ENCODE peak calls at places on chromosomes 13 and 19, in four cellular contexts. U is H1, X is HepG2, S is GM12878. Y is an unnamed sample.

GRCh38 chr13:95349267-95349666 is 48.0 kb upstream of the ABCC4 start:
- DNase-seq in S (no peak), U (no peak), X (no peak), Y (peak)

GRCh38 chr19:45643927-45644771 is 5.0 kb upstream of the EML2 start:
- DNase-seq in S (no peak), U (no peak), X (no peak), Y (no peak)

GRCh38 chr19:18795540-18795939 is 4.4 kb upstream of the COMP start:
- DNase-seq in X (no peak), S (no peak), U (no peak), Y (no peak)

GRCh38 chr13:42720116-42720857 is 61.1 kb upstream of the FAM216B start:
- DNase-seq in X (peak), U (no peak), S (peak), Y (no peak)

GRCh38 chr13:106242554-106242953 is 292.9 kb downstream of the EFNB2 start:
- DNase-seq in X (no peak), S (no peak), U (no peak), Y (no peak)

GRCh38 chr13:57877596-57877995 is 246.1 kb downstream of the PCDH17 start:
- DNase-seq in U (no peak), X (no peak), S (no peak), Y (no peak)

GRCh38 chr19:5407356-5407755 is 47.9 kb upstream of the ZNRF4 start:
- DNase-seq in X (peak), S (no peak), U (no peak), Y (peak)

GRCh38 chr13:41061075-41061913 is at the start of gene WBP4:
- DNase-seq in S (peak), U (peak), X (peak), Y (peak)

GRCh38 chr13:44617648-44618047 is 41.5 kb upstream of the TSC22D1 start:
- DNase-seq in X (no peak), S (no peak), U (no peak), Y (no peak)

GRCh38 chr13:101401196-101401595 is 15.1 kb downstream of the NALCN start:
- DNase-seq in S (no peak), X (no peak), U (no peak), Y (no peak)

GRCh38 chr13:104318121-104318520 is 1251.9 kb upstream of the SLC10A2 start:
- DNase-seq in S (no peak), U (no peak), X (no peak), Y (no peak)

DNA sequence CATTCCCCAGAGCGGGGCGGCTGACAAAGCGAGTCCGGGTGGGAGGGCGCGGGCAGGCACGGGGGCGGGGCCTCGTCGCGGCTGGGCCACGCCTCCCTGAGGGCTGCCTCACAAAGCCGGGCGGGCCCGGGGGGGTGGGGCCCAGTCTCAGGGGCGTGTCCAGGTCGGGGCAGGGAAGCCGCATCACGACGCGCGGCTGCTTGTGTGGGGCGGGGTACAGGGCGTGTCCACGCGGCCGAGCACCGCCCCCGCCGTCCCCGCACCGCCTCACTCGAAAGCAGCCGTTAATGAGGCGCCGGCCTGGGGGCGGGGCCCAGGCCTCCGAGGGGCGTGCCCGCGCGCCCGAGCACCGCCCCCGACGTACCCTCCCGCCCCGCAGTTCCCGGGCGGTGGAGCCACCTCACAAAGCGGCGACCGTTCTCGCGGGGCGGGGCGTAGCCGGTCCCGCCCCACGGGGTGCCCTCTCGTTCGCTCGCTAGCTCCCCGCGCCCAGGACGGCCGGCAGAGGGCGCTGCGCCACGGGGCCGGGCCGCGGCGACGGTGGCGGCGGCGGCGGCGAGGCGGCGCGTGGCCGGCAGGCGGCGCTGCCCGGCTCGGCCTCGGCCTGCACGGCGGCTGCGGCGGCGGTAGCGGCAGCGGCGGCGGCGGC is at the start of gene CARM1:
- DNase-seq in S (peak), U (no peak), X (peak), Y (peak)
- TF ChIP-seq POLR2AphosphoS5 in S (no peak), U (no peak), X (no peak), Y (no peak)

GRCh38 chr13:113428871-113429607 is 24.2 kb downstream of the ADPRHL1 start:
- DNase-seq in S (no peak), X (no peak), U (no peak), Y (no peak)
- TF ChIP-seq KDM1A in S (no peak), X (no peak), U (no peak), Y (no peak)

DNA sequence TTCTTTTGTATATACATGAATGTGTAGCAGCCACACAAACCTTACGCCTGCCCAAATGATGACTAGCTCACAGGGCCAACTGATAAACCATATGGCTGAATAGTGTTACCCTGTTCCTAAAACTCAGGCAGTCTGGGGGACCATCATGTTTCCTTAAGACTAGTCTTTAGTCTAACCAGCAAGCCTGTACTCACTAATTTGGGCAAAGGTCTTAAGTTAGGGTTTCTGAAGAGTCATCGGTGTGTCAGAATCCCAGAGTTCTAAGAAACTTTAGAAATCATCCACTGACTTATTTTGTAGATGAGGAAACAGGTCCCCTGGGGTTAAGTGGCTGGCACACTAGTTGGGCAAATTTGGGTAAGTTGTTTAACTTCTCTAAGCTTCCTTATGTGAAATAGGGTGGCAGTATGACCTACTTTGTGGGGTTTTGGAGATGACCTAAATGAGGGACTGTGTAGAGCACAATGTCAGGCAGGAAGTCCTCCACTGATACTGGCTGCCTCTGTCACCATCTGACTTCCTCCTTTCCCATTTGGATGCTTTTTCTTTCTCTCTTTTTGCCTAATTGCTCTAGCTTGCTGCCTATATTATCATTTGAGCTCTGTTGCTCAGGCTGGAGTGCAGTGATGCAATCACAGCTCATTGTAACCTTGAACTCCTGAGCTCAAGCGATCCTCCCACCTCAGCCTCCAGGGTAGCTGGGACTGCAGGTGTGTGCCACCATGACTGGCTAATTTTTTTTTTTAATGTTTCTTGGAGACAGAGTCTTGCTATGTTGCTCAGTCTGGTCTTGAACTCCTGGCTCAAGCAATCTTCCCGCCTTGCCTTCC is 2.4 kb downstream of the ADGRE3 start:
- DNase-seq in S (no peak), X (no peak), U (no peak), Y (no peak)
- TF ChIP-seq POLR2AphosphoS5 in S (no peak), X (no peak), U (no peak), Y (no peak)

GRCh38 chr19:35665604-35666003 is 713 bp upstream of the UPK1A start:
- DNase-seq in U (no peak), X (no peak), S (no peak), Y (no peak)
- TF ChIP-seq KDM1A in U (no peak), X (no peak), S (no peak), Y (no peak)

GRCh38 chr19:7894612-7895309 is 6.5 kb downstream of the LRRC8E start:
- DNase-seq in U (no peak), X (no peak), S (no peak), Y (no peak)
- TF ChIP-seq POLR2AphosphoS5 in U (no peak), X (no peak), S (no peak), Y (no peak)

DNA sequence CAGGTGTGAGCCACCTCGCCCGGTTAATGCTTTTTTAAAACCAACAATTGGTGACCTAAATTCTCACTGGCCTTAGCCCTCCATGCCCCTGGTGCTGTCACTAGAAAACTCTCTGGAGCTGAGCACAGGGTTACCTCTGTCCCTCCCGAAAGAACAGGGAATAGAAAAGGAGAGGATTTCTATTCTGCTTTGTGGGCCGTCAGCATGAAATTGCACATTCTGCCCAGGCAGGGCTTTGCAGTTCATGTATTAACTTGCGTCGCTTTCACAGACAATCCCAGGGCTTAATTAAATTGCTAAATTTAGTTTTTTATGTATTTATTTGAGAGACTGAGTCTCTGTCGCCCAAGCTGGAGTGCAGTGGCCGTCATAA is 583 bp upstream of the ZNF480 start:
- DNase-seq in X (peak), S (no peak), U (no peak), Y (no peak)
- TF ChIP-seq KDM1A in X (no peak), S (no peak), U (no peak), Y (no peak)

GRCh38 chr13:110431425-110431824 is 124.3 kb downstream of the COL4A2 start:
- DNase-seq in S (no peak), X (no peak), U (no peak), Y (no peak)

GRCh38 chr13:110431851-110432294 is 124.8 kb downstream of the COL4A2 start:
- DNase-seq in U (no peak), S (no peak), X (no peak), Y (no peak)

GRCh38 chr13:110432522-110432921 is 125.4 kb downstream of the COL4A2 start:
- DNase-seq in X (no peak), U (no peak), S (no peak), Y (no peak)

GRCh38 chr13:110434629-110435028 is 126.9 kb downstream of the RAB20 start:
- DNase-seq in U (no peak), S (no peak), X (no peak), Y (no peak)

DNA sequence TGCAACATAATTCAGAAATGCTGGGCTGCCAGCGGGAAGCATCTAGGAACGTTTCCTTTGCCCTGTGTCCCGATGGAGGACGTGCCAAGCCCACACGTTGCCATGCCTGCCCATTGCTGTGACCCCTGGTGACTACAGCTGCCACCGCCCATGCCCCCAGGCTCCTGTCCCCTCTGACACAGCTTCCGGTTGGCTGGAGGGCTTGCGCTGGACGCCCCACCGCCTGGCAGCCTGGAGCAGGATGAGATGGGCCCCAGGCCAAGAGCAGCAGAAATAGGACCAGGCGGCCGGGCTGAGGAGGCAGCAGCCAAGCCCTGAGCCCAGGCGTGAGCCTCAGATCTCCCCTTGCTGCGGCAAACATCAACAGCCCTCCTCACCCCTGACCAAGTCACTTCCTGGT is 125.9 kb downstream of the COL4A2 start:
- DNase-seq in U (no peak), S (no peak), X (no peak), Y (no peak)
- TF ChIP-seq POLR2AphosphoS5 in U (no peak), S (no peak), X (no peak), Y (no peak)

GRCh38 chr13:100212904-100213538 is 124.1 kb downstream of the PCCA start:
- DNase-seq in U (no peak), X (no peak), S (no peak), Y (no peak)

GRCh38 chr13:100208596-100208995 is 119.7 kb downstream of the PCCA start:
- DNase-seq in U (no peak), S (no peak), X (no peak), Y (no peak)

GRCh38 chr13:100208002-100208401 is 119.1 kb downstream of the PCCA start:
- DNase-seq in X (no peak), U (no peak), S (no peak), Y (no peak)

GRCh38 chr13:100210966-100211710 is 122.2 kb downstream of the PCCA start:
- DNase-seq in X (no peak), U (no peak), S (no peak), Y (no peak)

DNA sequence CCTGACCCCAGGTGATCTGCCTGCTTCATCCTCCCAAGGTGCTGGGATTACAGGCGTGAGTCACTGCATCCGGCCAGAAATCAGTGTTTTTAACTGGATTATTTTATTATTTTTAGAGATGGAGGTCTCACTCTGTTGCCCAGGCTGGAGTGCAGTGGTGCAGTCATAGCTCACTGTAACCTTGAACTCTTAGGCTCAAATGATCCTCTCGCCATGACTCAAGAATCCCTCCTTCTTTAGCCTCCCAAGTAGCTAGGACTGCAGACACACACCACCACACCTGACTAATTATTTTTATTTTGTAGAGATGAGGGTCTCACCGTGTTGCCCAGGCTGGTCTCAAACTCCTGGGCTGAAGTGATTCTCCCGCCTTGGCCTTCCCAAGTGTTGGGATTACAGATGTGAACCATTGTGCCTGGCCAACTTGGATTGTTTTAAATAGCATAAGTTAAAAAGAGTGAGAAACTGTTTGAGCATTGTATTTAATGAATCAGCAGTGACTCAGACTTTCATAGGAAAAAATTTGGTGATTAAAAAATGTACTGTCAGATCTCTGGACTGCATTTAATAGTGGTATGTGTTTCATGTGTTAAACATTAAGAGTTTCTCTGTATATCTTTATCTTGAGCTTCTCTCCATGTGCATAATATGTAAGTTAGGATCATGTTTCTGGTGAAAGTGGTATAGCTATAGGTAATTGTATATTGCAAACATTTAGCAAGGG is 121.1 kb downstream of the PCCA start:
- DNase-seq in X (no peak), U (no peak), S (no peak), Y (no peak)
- TF ChIP-seq KDM1A in X (no peak), U (no peak), S (no peak), Y (no peak)

GRCh38 chr19:38523319-38523718 is 89.8 kb downstream of the RYR1 start:
- DNase-seq in X (no peak), U (no peak), S (no peak), Y (no peak)

GRCh38 chr19:38524994-38525634 is 91.6 kb downstream of the RYR1 start:
- DNase-seq in U (no peak), S (no peak), X (no peak), Y (no peak)

GRCh38 chr19:38526430-38526829 is 91.3 kb downstream of the MAP4K1 start:
- DNase-seq in X (no peak), U (no peak), S (no peak), Y (no peak)

GRCh38 chr19:38522915-38523314 is 89.4 kb downstream of the RYR1 start:
- DNase-seq in U (no peak), S (no peak), X (no peak), Y (no peak)

DNA sequence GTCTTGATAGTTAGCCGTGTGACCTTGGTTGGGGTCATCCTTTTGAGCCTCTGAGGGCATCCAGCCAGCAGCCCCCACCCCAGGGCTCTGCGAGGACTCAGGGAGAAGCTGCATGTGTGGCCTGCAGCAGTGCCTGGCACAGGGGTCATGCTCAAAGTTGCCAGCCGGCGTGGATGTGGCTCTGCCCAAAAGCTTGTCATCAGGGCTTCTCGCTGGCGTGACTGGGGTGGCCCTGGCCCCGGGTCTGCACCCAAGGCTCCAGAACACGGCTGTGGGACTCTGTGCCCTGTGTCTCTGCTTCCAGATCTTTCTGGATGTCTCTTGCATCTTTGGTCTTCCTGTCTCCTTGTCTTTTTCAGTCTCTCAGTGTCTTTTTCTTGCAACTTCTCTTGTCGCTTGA is 90.9 kb downstream of the RYR1 start:
- DNase-seq in S (no peak), X (no peak), U (no peak), Y (no peak)
- TF ChIP-seq POLR2AphosphoS5 in S (no peak), X (no peak), U (no peak), Y (no peak)

Y was measured in K562.